ENCODE peak calls at places on chromosomes 3 and 15, in eight cellular contexts. D is NCI-H1092, Y is fibroblast of mammary gland, L is ovary, J is colonic mucosa, R is astrocyte of the spinal cord, X is substantia nigra, H is T-helper 9 cell. W is an unnamed sample.

GRCh38 chr15:65334586-65335231 is 30.2 kb downstream of the RNU5B-1 start:
- DNase-seq in D (no peak), Y (no peak), L (no peak), J (no peak), R (no peak), X (peak), H (no peak), W (peak)

GRCh38 chr15:40307421-40308165 is at the start of gene PLCB2:
- DNase-seq in D (no peak), Y (no peak), L (no peak), J (peak), R (no peak), X (peak), H (peak), W (peak)

GRCh38 chr3:162353414-162353813 is 856.8 kb downstream of the OTOL1 start:
- DNase-seq in D (no peak), Y (no peak), L (no peak), J (no peak), R (no peak), X (no peak), H (no peak), W (no peak)

GRCh38 chr15:83346342-83346741 is 61.9 kb upstream of the BNC1 start:
- DNase-seq in D (no peak), Y (no peak), L (no peak), J (no peak), R (no peak), X (no peak), H (no peak), W (no peak)

GRCh38 chr3:123370819-123371218 is 78.1 kb downstream of the ADCY5 start:
- DNase-seq in D (no peak), Y (no peak), L (peak), J (no peak), R (no peak), X (no peak), H (no peak), W (no peak)

GRCh38 chr3:46908294-46908985 is 30.9 kb downstream of the PTH1R start:
- DNase-seq in D (no peak), Y (peak), L (peak), J (no peak), R (peak), X (no peak), H (no peak), W (no peak)

GRCh38 chr15:67110958-67111864 is 45.8 kb downstream of the SMAD3 start:
- DNase-seq in D (no peak), Y (no peak), L (no peak), J (no peak), R (no peak), X (no peak), H (no peak), W (no peak)

GRCh38 chr15:85625856-85626255 is 168.9 kb downstream of the KLHL25 start:
- DNase-seq in D (no peak), Y (peak), L (no peak), J (no peak), R (peak), X (no peak), H (no peak), W (peak)

GRCh38 chr3:21158801-21159564 is 592.0 kb downstream of the ZNF385D start:
- DNase-seq in D (no peak), Y (peak), L (no peak), J (no peak), R (peak), X (no peak), H (no peak), W (no peak)

GRCh38 chr3:189563841-189564563 is 67.2 kb upstream of the TP63 start:
- DNase-seq in D (no peak), Y (peak), L (no peak), J (no peak), R (peak), X (no peak), H (no peak), W (peak)

GRCh38 chr3:134318166-134318565 is 56.1 kb downstream of the AMOTL2 start:
- DNase-seq in D (no peak), Y (no peak), L (no peak), J (peak), R (no peak), X (no peak), H (no peak), W (no peak)

GRCh38 chr3:16720367-16720766 is 115.1 kb upstream of the DAZL start:
- DNase-seq in D (no peak), Y (no peak), L (no peak), J (no peak), R (peak), X (no peak), H (no peak), W (no peak)

GRCh38 chr3:107506458-107506857 is 16.3 kb upstream of the BBX start:
- DNase-seq in D (no peak), Y (peak), L (no peak), J (no peak), R (no peak), X (no peak), H (no peak), W (no peak)

GRCh38 chr3:177468331-177468730 is 271.0 kb upstream of the TBL1XR1 start:
- DNase-seq in D (no peak), Y (peak), L (no peak), J (no peak), R (peak), X (no peak), H (no peak), W (peak)

GRCh38 chr3:129226374-129226773 is 23.0 kb upstream of the COPG1 start:
- DNase-seq in D (no peak), Y (peak), L (peak), J (peak), R (peak), X (peak), H (no peak), W (peak)

GRCh38 chr3:128278761-128279593 is 125.7 kb downstream of the EEFSEC start:
- DNase-seq in D (peak), Y (peak), L (peak), J (peak), R (peak), X (peak), H (no peak), W (peak)

GRCh38 chr3:148643389-148643840 is 54.3 kb upstream of the AGTR1 start:
- DNase-seq in D (no peak), Y (peak), L (no peak), J (no peak), R (peak), X (no peak), H (no peak), W (no peak)

GRCh38 chr3:196969001-196969659 is 497 bp upstream of the PIGZ start:
- DNase-seq in D (peak), Y (peak), L (no peak), J (no peak), R (no peak), X (no peak), H (peak), W (peak)

GRCh38 chr15:88447206-88447605 is 20.0 kb downstream of the MRPL46 start:
- DNase-seq in D (no peak), Y (no peak), L (no peak), J (no peak), R (no peak), X (no peak), H (no peak), W (no peak)

GRCh38 chr3:149203758-149204157 is 17.9 kb downstream of the CP start:
- DNase-seq in D (no peak), Y (no peak), L (no peak), J (no peak), R (no peak), X (no peak), H (no peak), W (no peak)

GRCh38 chr15:65249641-65250040 is 37.0 kb downstream of the PARP16 start:
- DNase-seq in D (no peak), Y (no peak), L (no peak), J (no peak), R (no peak), X (no peak), H (no peak), W (peak)

GRCh38 chr3:61772439-61772838 is 211.1 kb downstream of the PTPRG start:
- DNase-seq in D (no peak), Y (peak), L (no peak), J (no peak), R (peak), X (no peak), H (no peak), W (no peak)

GRCh38 chr3:13135811-13136321 is 62.6 kb upstream of the IQSEC1 start:
- DNase-seq in D (no peak), Y (no peak), L (peak), J (no peak), R (no peak), X (no peak), H (no peak), W (no peak)

GRCh38 chr3:110932515-110933095 is 139.0 kb upstream of the NECTIN3 start:
- DNase-seq in D (no peak), Y (peak), L (no peak), J (no peak), R (peak), X (no peak), H (no peak), W (no peak)

GRCh38 chr15:58459562-58459961 is 27.8 kb downstream of the LIPC start:
- DNase-seq in D (no peak), Y (no peak), L (no peak), J (peak), R (no peak), X (no peak), H (no peak), W (no peak)

GRCh38 chr15:91228890-91229289 is 128.8 kb downstream of the SV2B start:
- DNase-seq in D (no peak), Y (no peak), L (no peak), J (no peak), R (no peak), X (no peak), H (no peak), W (no peak)

GRCh38 chr3:170585008-170585936 is 603 bp downstream of the SLC7A14 start:
- DNase-seq in D (peak), Y (no peak), L (peak), J (no peak), R (no peak), X (peak), H (no peak), W (peak)

GRCh38 chr3:160999268-160999667 is 105.9 kb downstream of the B3GALNT1 start:
- DNase-seq in D (no peak), Y (no peak), L (no peak), J (no peak), R (peak), X (no peak), H (no peak), W (peak)

GRCh38 chr3:195247086-195247862 is 23.7 kb downstream of the XXYLT1 start:
- DNase-seq in D (no peak), Y (no peak), L (peak), J (no peak), R (no peak), X (no peak), H (no peak), W (no peak)

GRCh38 chr3:191105418-191105817 is 93.6 kb upstream of the OSTN start:
- DNase-seq in D (no peak), Y (no peak), L (no peak), J (no peak), R (no peak), X (no peak), H (no peak), W (no peak)

GRCh38 chr3:53815651-53816050 is 30.6 kb downstream of the CHDH start:
- DNase-seq in D (no peak), Y (no peak), L (no peak), J (no peak), R (no peak), X (no peak), H (no peak), W (no peak)

GRCh38 chr3:184003187-184003967 is 14.3 kb downstream of the ABCC5 start:
- DNase-seq in D (no peak), Y (peak), L (no peak), J (no peak), R (peak), X (no peak), H (no peak), W (no peak)

GRCh38 chr3:149179225-149179624 is 42.4 kb downstream of the CP start:
- DNase-seq in D (no peak), Y (peak), L (no peak), J (no peak), R (peak), X (no peak), H (no peak), W (no peak)

GRCh38 chr3:188458761-188459160 is 304.8 kb downstream of the LPP start:
- DNase-seq in D (no peak), Y (no peak), L (no peak), J (no peak), R (peak), X (no peak), H (no peak), W (no peak)

GRCh38 chr3:50249459-50249858 is 13.5 kb downstream of the GNAI2 start:
- DNase-seq in D (no peak), Y (no peak), L (no peak), J (no peak), R (no peak), X (no peak), H (no peak), W (no peak)

GRCh38 chr15:99726333-99726732 is 6.9 kb downstream of the LYSMD4 start:
- DNase-seq in D (no peak), Y (no peak), L (no peak), J (no peak), R (no peak), X (no peak), H (no peak), W (no peak)

GRCh38 chr15:85722374-85722773 is 72.4 kb downstream of the KLHL25 start:
- DNase-seq in D (no peak), Y (no peak), L (no peak), J (no peak), R (no peak), X (no peak), H (no peak), W (no peak)

GRCh38 chr3:72011495-72011894 is 226.5 kb upstream of the PROK2 start:
- DNase-seq in D (no peak), Y (peak), L (no peak), J (no peak), R (peak), X (no peak), H (no peak), W (no peak)

W was measured in Daoy.